ENCODE peak calls at places on chromosomes 6 and 20, in nine cellular contexts. Q is choroid plexus epithelial cell, F is upper lobe of right lung, N is HFFc6, J is nephron progenitor cell, S is A549, A is AG09309, O is RWPE1, I is cardiac muscle cell. U is an unnamed sample.

GRCh38 chr20:1813101-1813529 is 82.1 kb upstream of the SIRPA start:
- DNase-seq in Q (peak; percentile 81), F (no peak), N (peak; percentile 96), J (no peak), S (peak; percentile 86), A (peak; percentile 86), O (peak; percentile 81), I (no peak), U (no peak)

GRCh38 chr20:17965042-17965697 is 3.4 kb downstream of the SNX5 start:
- DNase-seq in Q (no peak), F (no peak), N (no peak), J (no peak), S (no peak), A (no peak), O (no peak), I (no peak), U (no peak)

GRCh38 chr6:16228709-16229665 is 9.4 kb upstream of the GMPR start:
- DNase-seq in Q (no peak), F (no peak), N (no peak), J (peak; percentile 26), S (no peak), A (no peak), O (no peak), I (no peak), U (no peak)

GRCh38 chr20:64023278-64024140 is 12.5 kb upstream of the C20orf204 start:
- DNase-seq in Q (no peak), F (no peak), N (no peak), J (no peak), S (no peak), A (no peak), O (no peak), I (no peak), U (no peak)

GRCh38 chr6:29967379-29968010 is 25.2 kb downstream of the HLA-A start:
- DNase-seq in Q (peak; percentile 41), F (no peak), N (no peak), J (no peak), S (no peak), A (no peak), O (peak; percentile 30), I (no peak), U (no peak)

GRCh38 chr20:2303693-2304092 is 7.9 kb downstream of the TGM3 start:
- DNase-seq in Q (no peak), F (no peak), N (no peak), J (no peak), S (peak; percentile 68), A (no peak), O (no peak), I (no peak), U (no peak)

GRCh38 chr20:50799890-50800550 is 5.2 kb downstream of the BCAS4 start:
- DNase-seq in Q (no peak), F (no peak), N (no peak), J (no peak), S (no peak), A (no peak), O (no peak), I (no peak), U (no peak)

GRCh38 chr6:24125980-24126379 is at the start of gene NRSN1:
- DNase-seq in Q (no peak), F (no peak), N (no peak), J (peak; percentile 86), S (no peak), A (no peak), O (peak; percentile 8), I (peak; percentile 70), U (peak; percentile 59)

GRCh38 chr20:35489717-35490116 is 34.3 kb downstream of the CEP250 start:
- DNase-seq in Q (no peak), F (no peak), N (no peak), J (no peak), S (no peak), A (no peak), O (no peak), I (no peak), U (no peak)

GRCh38 chr6:67411036-67411435 is 1224.0 kb upstream of the ADGRB3 start:
- DNase-seq in Q (peak; percentile 25), F (no peak), N (no peak), J (no peak), S (no peak), A (no peak), O (no peak), I (no peak), U (no peak)

GRCh38 chr20:48295445-48295903 is 510.2 kb upstream of the SULF2 start:
- DNase-seq in Q (peak; percentile 96), F (no peak), N (peak; percentile 89), J (peak; percentile 32), S (peak; percentile 88), A (peak; percentile 89), O (peak; percentile 97), I (peak; percentile 87), U (peak; percentile 18)

GRCh38 chr6:33570806-33571636 is 9.1 kb downstream of the BAK1 start:
- DNase-seq in Q (peak; percentile 71), F (peak; percentile 91), N (peak; percentile 35), J (peak; percentile 79), S (peak; percentile 61), A (no peak), O (peak; percentile 79), I (peak; percentile 86), U (peak; percentile 73)

GRCh38 chr20:51928931-51929330 is 126.6 kb upstream of the SALL4 start:
- DNase-seq in Q (no peak), F (no peak), N (no peak), J (no peak), S (no peak), A (no peak), O (no peak), I (no peak), U (no peak)

GRCh38 chr20:40880063-40880715 is 148.4 kb upstream of the TOP1 start:
- DNase-seq in Q (peak; percentile 13), F (no peak), N (no peak), J (no peak), S (no peak), A (no peak), O (no peak), I (no peak), U (no peak)

GRCh38 chr20:4195499-4195898 is 180.1 kb upstream of the RNF24 start:
- DNase-seq in Q (peak; percentile 53), F (peak; percentile 44), N (no peak), J (peak; percentile 52), S (peak; percentile 61), A (no peak), O (peak; percentile 48), I (peak; percentile 52), U (peak; percentile 20)

DNA sequence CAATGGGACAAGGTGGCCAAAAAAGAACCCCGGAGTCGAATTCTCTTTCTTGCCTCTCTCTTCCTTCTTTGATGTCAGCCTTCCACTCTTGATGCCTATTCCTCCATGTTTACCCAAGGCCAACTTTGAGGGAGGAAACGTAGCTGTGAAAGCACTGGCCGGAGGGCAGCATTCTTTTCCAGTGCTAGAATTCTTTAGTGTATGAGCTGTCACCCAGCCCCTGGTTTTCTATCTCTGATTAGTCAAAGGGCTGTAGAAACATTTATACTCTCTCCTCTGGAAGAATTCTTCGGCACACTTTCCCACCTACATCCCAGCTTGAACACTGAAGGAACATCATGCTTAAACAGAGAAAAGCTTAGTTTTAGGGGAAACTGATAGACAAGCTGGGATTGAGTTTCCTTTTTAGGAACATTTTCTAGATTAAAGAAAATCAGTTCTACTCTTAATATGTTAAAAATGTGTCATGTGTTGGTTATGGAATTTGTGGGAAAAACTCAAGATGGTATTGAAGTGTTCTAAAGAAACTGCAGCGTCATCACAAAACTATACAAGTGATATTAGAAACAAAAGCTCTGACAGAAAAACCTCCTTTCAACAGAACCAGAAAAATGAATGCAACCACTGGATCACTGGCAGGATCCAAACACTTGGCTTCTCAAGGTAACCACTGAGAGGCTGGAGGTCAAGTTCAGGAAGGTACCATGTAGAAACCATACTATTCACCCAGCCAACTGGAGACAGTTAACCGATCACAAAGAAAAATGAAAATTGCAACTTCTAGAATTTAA is 20.7 kb upstream of the UTRN start:
- DNase-seq in Q (peak; percentile 94), F (no peak), N (peak; percentile 93), J (no peak), S (peak; percentile 90), A (peak; percentile 79), O (peak; percentile 90), I (peak; percentile 64), U (no peak)
- TF ChIP-seq CTCF in Q (no peak), F (no peak), N (no peak), J (no peak), S (no peak), A (no peak), O (no peak), I (no peak), U (no peak)

GRCh38 chr20:6819599-6819998 is 52.1 kb downstream of the BMP2 start:
- DNase-seq in Q (peak; percentile 35), F (no peak), N (no peak), J (no peak), S (no peak), A (no peak), O (peak; percentile 42), I (peak; percentile 27), U (no peak)
- TF ChIP-seq CTCF in Q (peak; percentile 55), F (peak; percentile 39), N (no peak), J (no peak), S (no peak), A (no peak), O (peak; percentile 17), I (peak; percentile 24), U (no peak)

DNA sequence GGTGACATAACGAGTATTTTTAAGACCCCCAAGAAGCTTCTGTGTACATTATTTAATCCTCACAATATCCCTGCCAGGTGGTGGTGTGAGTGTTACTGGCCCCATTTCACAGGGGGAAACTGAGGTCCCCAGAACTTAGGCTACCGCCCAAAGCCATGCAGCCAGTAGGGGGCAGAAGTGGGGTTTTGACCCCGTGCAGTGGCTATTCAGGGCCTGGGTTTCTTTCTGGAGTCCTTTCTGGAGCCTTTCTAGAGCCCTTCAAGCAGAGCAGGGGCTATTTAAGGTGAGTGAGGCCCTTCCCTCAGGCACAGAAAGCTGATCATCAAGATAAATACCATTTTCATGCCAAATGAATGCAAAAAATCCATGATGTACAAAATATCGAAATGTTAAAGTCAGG is 59.0 kb downstream of the CTCFL start:
- DNase-seq in Q (no peak), F (no peak), N (no peak), J (no peak), S (no peak), A (no peak), O (no peak), I (no peak), U (no peak)
- TF ChIP-seq CTCF in Q (peak; percentile 5), F (peak; percentile 10), N (peak; percentile 34), J (no peak), S (no peak), A (no peak), O (no peak), I (peak; percentile 16), U (no peak)

DNA sequence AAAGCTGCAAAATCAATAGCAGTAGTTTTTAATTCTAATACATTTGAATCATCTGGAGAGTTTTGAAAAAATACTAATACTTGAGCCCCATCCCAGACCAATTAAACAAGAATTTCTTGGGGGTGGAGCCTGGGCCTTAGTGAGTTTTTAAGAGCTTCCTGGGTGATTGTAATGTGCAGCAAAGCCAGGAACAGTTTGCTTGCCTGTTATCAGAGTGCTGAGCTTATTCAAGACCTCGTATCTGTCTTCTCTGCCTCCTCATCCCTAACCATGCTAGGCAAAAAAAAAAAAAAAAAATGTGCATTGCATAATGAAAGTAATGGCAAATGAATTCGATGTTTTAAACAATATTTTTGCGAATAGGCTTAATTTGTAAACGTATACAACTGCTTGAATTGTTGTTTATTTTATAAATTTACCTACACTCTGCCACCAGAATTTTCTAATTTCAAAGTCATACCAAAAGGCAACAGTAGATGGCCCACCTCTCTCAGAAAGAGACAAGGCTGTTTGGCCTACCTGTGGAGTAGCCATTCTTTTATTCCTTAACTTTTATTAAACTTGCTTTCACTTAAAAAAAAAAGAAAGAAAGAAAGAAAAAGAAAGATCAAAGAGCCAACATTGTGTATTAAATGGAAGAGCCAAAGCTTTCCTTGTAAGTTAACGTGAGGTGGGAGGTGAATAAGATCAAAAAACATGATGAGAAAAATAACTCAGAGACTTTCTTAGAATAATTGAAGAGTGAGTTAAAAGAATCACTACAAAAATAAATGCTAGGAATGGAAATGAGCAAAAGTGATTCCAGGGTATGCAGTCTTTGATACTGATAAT is 36.2 kb upstream of the MYB start:
- DNase-seq in Q (peak; percentile 72), F (no peak), N (peak; percentile 32), J (no peak), S (peak; percentile 17), A (no peak), O (peak; percentile 9), I (peak; percentile 33), U (peak; percentile 25)
- TF ChIP-seq CTCF in Q (peak; percentile 77), F (peak; percentile 55), N (peak; percentile 83), J (peak; percentile 56), S (peak; percentile 63), A (peak; percentile 51), O (peak; percentile 32), I (peak; percentile 69), U (peak; percentile 67)